ENCODE peak calls at places on chromosomes 13 and 19, in seven cellular contexts. A, K, N, E, R, J and T are unnamed samples.

GRCh38 chr19:14369399-14370168 is 11.7 kb upstream of the ADGRE5 start:
- DNase-seq in A (peak), K (peak), N (no peak), E (no peak), R (peak), J (no peak), T (peak)

GRCh38 chr19:44808463-44809371 is at the start of gene BCAM:
- DNase-seq in A (peak), K (no peak), N (peak), E (peak), R (peak), J (peak), T (peak)

GRCh38 chr19:53357821-53358581 is 7.5 kb upstream of the ZNF525 start:
- DNase-seq in A (no peak), K (no peak), N (no peak), E (no peak), R (no peak), J (no peak), T (no peak)

GRCh38 chr13:100130092-100130491 is 41.2 kb downstream of the PCCA start:
- DNase-seq in A (no peak), K (no peak), N (no peak), E (no peak), R (no peak), J (no peak), T (no peak)

GRCh38 chr19:52191374-52191773 is 1.5 kb downstream of the PPP2R1A start:
- DNase-seq in A (no peak), K (no peak), N (no peak), E (no peak), R (no peak), J (no peak), T (no peak)

GRCh38 chr13:22648325-22648758 is 532.4 kb upstream of the SGCG start:
- DNase-seq in A (no peak), K (no peak), N (no peak), E (no peak), R (no peak), J (no peak), T (no peak)

GRCh38 chr13:45691251-45691650 is 10.9 kb upstream of the CBY2 start:
- DNase-seq in A (no peak), K (no peak), N (peak), E (no peak), R (no peak), J (no peak), T (no peak)

GRCh38 chr19:45901432-45901903 is 945 bp downstream of the MYPOP start:
- DNase-seq in A (peak), K (peak), N (peak), E (no peak), R (peak), J (no peak), T (no peak)

GRCh38 chr19:42360787-42361544 is 29.1 kb downstream of the CNFN start:
- DNase-seq in A (no peak), K (no peak), N (no peak), E (no peak), R (no peak), J (no peak), T (no peak)

GRCh38 chr13:79463604-79464003 is 17.4 kb upstream of the NDFIP2 start:
- DNase-seq in A (no peak), K (no peak), N (no peak), E (no peak), R (no peak), J (no peak), T (no peak)

GRCh38 chr13:60327551-60327950 is 69.5 kb upstream of the TDRD3 start:
- DNase-seq in A (no peak), K (no peak), N (peak), E (no peak), R (no peak), J (no peak), T (no peak)

GRCh38 chr13:37277435-37278144 is 172.1 kb upstream of the CSNK1A1L start:
- DNase-seq in A (no peak), K (no peak), N (no peak), E (no peak), R (peak), J (no peak), T (no peak)

GRCh38 chr13:28719227-28719562 is 425 bp upstream of the SLC46A3 start:
- DNase-seq in A (no peak), K (no peak), N (no peak), E (no peak), R (no peak), J (no peak), T (no peak)

GRCh38 chr19:3423183-3423829 is 56.9 kb downstream of the NFIC start:
- DNase-seq in A (no peak), K (no peak), N (no peak), E (no peak), R (peak), J (no peak), T (no peak)

GRCh38 chr13:75360170-75360569 is 121.8 kb downstream of the TBC1D4 start:
- DNase-seq in A (no peak), K (no peak), N (no peak), E (no peak), R (no peak), J (no peak), T (no peak)

GRCh38 chr19:48637449-48637947 is 319 bp upstream of the DBP start:
- DNase-seq in A (peak), K (peak), N (peak), E (peak), R (peak), J (peak), T (peak)